ENCODE peak calls at places on chromosome 22, in nine cellular contexts. One of them, this sample, is unnamed. For H3K4me1, the result is how much of the 10 kb centered on the place peaks cover.

GRCh38 chr22:19971276-19972124 is 29.9 kb upstream of the TXNRD2 start:
- DNase-seq in CD4-positive, alpha-beta memory T cell: no peak
- DNase-seq in left lung: peak
- DNase-seq in colonic mucosa: no peak
- DNase-seq in pancreas: no peak
- DNase-seq in left ventricle myocardium inferior: no peak
- DNase-seq in neural progenitor cell: no peak
- DNase-seq in mammary epithelial cell: no peak
- DNase-seq in IMR-90: no peak
- DNase-seq in this sample: no peak

GRCh38 chr22:48237466-48237865 is 1475.0 kb downstream of the TBC1D22A start:
- DNase-seq in CD4-positive, alpha-beta memory T cell: no peak
- DNase-seq in left lung: no peak
- DNase-seq in colonic mucosa: no peak
- DNase-seq in pancreas: no peak
- DNase-seq in left ventricle myocardium inferior: no peak
- DNase-seq in neural progenitor cell: no peak
- DNase-seq in mammary epithelial cell: no peak
- DNase-seq in IMR-90: no peak
- DNase-seq in this sample: no peak

GRCh38 chr22:49760280-49760629 is 67.4 kb downstream of the BRD1 start:
- DNase-seq in CD4-positive, alpha-beta memory T cell: no peak
- DNase-seq in left lung: no peak
- DNase-seq in colonic mucosa: peak
- DNase-seq in pancreas: no peak
- DNase-seq in left ventricle myocardium inferior: peak
- DNase-seq in neural progenitor cell: no peak
- DNase-seq in mammary epithelial cell: peak
- DNase-seq in IMR-90: no peak
- DNase-seq in this sample: peak

GRCh38 chr22:20930004-20930403 is 12.8 kb downstream of the CRKL start:
- DNase-seq in CD4-positive, alpha-beta memory T cell: no peak
- DNase-seq in left lung: no peak
- DNase-seq in colonic mucosa: no peak
- DNase-seq in pancreas: no peak
- DNase-seq in left ventricle myocardium inferior: no peak
- DNase-seq in neural progenitor cell: no peak
- DNase-seq in mammary epithelial cell: no peak
- DNase-seq in IMR-90: no peak
- DNase-seq in this sample: no peak

GRCh38 chr22:43007519-43008102 is 7.3 kb downstream of the PACSIN2 start:
- DNase-seq in CD4-positive, alpha-beta memory T cell: no peak
- DNase-seq in left lung: no peak
- DNase-seq in colonic mucosa: peak
- DNase-seq in pancreas: peak
- DNase-seq in left ventricle myocardium inferior: no peak
- DNase-seq in neural progenitor cell: no peak
- DNase-seq in mammary epithelial cell: no peak
- DNase-seq in IMR-90: peak
- DNase-seq in this sample: no peak

GRCh38 chr22:40612291-40612740 is 24.2 kb downstream of the MRTFA start:
- DNase-seq in CD4-positive, alpha-beta memory T cell: no peak
- DNase-seq in left lung: no peak
- DNase-seq in colonic mucosa: no peak
- DNase-seq in pancreas: no peak
- DNase-seq in left ventricle myocardium inferior: no peak
- DNase-seq in neural progenitor cell: no peak
- DNase-seq in mammary epithelial cell: peak
- DNase-seq in IMR-90: no peak
- DNase-seq in this sample: no peak

GRCh38 chr22:19879248-19879575 is 24.5 kb upstream of the GNB1L start:
- DNase-seq in CD4-positive, alpha-beta memory T cell: no peak
- DNase-seq in left lung: peak
- DNase-seq in colonic mucosa: no peak
- DNase-seq in pancreas: peak
- DNase-seq in left ventricle myocardium inferior: peak
- DNase-seq in neural progenitor cell: no peak
- DNase-seq in mammary epithelial cell: no peak
- DNase-seq in IMR-90: no peak
- DNase-seq in this sample: peak

GRCh38 chr22:49709464-49709863 is 118.2 kb downstream of the BRD1 start:
- DNase-seq in CD4-positive, alpha-beta memory T cell: no peak
- DNase-seq in left lung: no peak
- DNase-seq in colonic mucosa: no peak
- DNase-seq in pancreas: no peak
- DNase-seq in left ventricle myocardium inferior: no peak
- DNase-seq in neural progenitor cell: no peak
- DNase-seq in mammary epithelial cell: no peak
- DNase-seq in IMR-90: no peak
- DNase-seq in this sample: no peak

GRCh38 chr22:29204617-29205183 is 996 bp upstream of the EMID1 start:
- DNase-seq in CD4-positive, alpha-beta memory T cell: no peak
- DNase-seq in left lung: no peak
- DNase-seq in colonic mucosa: no peak
- DNase-seq in pancreas: no peak
- DNase-seq in left ventricle myocardium inferior: no peak
- DNase-seq in neural progenitor cell: no peak
- DNase-seq in mammary epithelial cell: no peak
- DNase-seq in IMR-90: no peak
- DNase-seq in this sample: no peak

GRCh38 chr22:21042978-21043855 is 2.5 kb upstream of the LRRC74B start:
- DNase-seq in CD4-positive, alpha-beta memory T cell: no peak
- DNase-seq in left lung: peak
- DNase-seq in colonic mucosa: peak
- DNase-seq in pancreas: no peak
- DNase-seq in left ventricle myocardium inferior: no peak
- DNase-seq in neural progenitor cell: no peak
- DNase-seq in mammary epithelial cell: no peak
- DNase-seq in IMR-90: no peak
- DNase-seq in this sample: peak

GRCh38 chr22:19275919-19276600 is 15.5 kb downstream of the CLTCL1 start:
- DNase-seq in CD4-positive, alpha-beta memory T cell: no peak
- DNase-seq in left lung: no peak
- DNase-seq in colonic mucosa: no peak
- DNase-seq in pancreas: no peak
- DNase-seq in left ventricle myocardium inferior: no peak
- DNase-seq in neural progenitor cell: no peak
- DNase-seq in mammary epithelial cell: no peak
- DNase-seq in IMR-90: no peak
- DNase-seq in this sample: no peak

GRCh38 chr22:45999379-45999971 is 22.5 kb upstream of the WNT7B start:
- DNase-seq in CD4-positive, alpha-beta memory T cell: no peak
- DNase-seq in left lung: peak
- DNase-seq in colonic mucosa: no peak
- DNase-seq in pancreas: no peak
- DNase-seq in left ventricle myocardium inferior: peak
- DNase-seq in neural progenitor cell: no peak
- DNase-seq in mammary epithelial cell: no peak
- DNase-seq in IMR-90: no peak
- DNase-seq in this sample: peak

GRCh38 chr22:50010676-50011446 is 1.7 kb downstream of the IL17REL start:
- DNase-seq in CD4-positive, alpha-beta memory T cell: peak
- DNase-seq in left lung: peak
- DNase-seq in colonic mucosa: no peak
- DNase-seq in pancreas: no peak
- DNase-seq in left ventricle myocardium inferior: no peak
- DNase-seq in neural progenitor cell: no peak
- DNase-seq in mammary epithelial cell: no peak
- DNase-seq in IMR-90: no peak
- DNase-seq in this sample: no peak

GRCh38 chr22:29037340-29037932 is 24.2 kb downstream of the C22orf31 start:
- DNase-seq in CD4-positive, alpha-beta memory T cell: no peak
- DNase-seq in left lung: no peak
- DNase-seq in colonic mucosa: no peak
- DNase-seq in pancreas: no peak
- DNase-seq in left ventricle myocardium inferior: no peak
- DNase-seq in neural progenitor cell: no peak
- DNase-seq in mammary epithelial cell: no peak
- DNase-seq in IMR-90: no peak
- DNase-seq in this sample: no peak

GRCh38 chr22:45445031-45445710 is 31.7 kb downstream of the RIBC2 start:
- DNase-seq in CD4-positive, alpha-beta memory T cell: no peak
- DNase-seq in left lung: no peak
- DNase-seq in colonic mucosa: no peak
- DNase-seq in pancreas: no peak
- DNase-seq in left ventricle myocardium inferior: no peak
- DNase-seq in neural progenitor cell: no peak
- DNase-seq in mammary epithelial cell: no peak
- DNase-seq in IMR-90: no peak
- DNase-seq in this sample: no peak

GRCh38 chr22:45376009-45376408 is 37.4 kb downstream of the SMC1B start:
- DNase-seq in CD4-positive, alpha-beta memory T cell: no peak
- DNase-seq in left lung: no peak
- DNase-seq in colonic mucosa: no peak
- DNase-seq in pancreas: no peak
- DNase-seq in left ventricle myocardium inferior: no peak
- DNase-seq in neural progenitor cell: no peak
- DNase-seq in mammary epithelial cell: no peak
- DNase-seq in IMR-90: no peak
- DNase-seq in this sample: no peak

GRCh38 chr22:45602824-45603301 is 68.8 kb upstream of the ATXN10 start:
- DNase-seq in CD4-positive, alpha-beta memory T cell: no peak
- DNase-seq in left lung: no peak
- DNase-seq in colonic mucosa: no peak
- DNase-seq in pancreas: no peak
- DNase-seq in left ventricle myocardium inferior: no peak
- DNase-seq in neural progenitor cell: peak
- DNase-seq in mammary epithelial cell: no peak
- DNase-seq in IMR-90: no peak
- DNase-seq in this sample: no peak

GRCh38 chr22:48902001-48902869 is 925.4 kb downstream of the BRD1 start:
- DNase-seq in CD4-positive, alpha-beta memory T cell: no peak
- DNase-seq in left lung: no peak
- DNase-seq in colonic mucosa: no peak
- DNase-seq in pancreas: no peak
- DNase-seq in left ventricle myocardium inferior: no peak
- DNase-seq in neural progenitor cell: no peak
- DNase-seq in mammary epithelial cell: no peak
- DNase-seq in IMR-90: no peak
- DNase-seq in this sample: no peak

GRCh38 chr22:30289126-30289979 is at the start of gene CASTOR1:
- DNase-seq in CD4-positive, alpha-beta memory T cell: peak
- DNase-seq in left lung: peak
- DNase-seq in colonic mucosa: peak
- DNase-seq in pancreas: peak
- DNase-seq in left ventricle myocardium inferior: peak
- DNase-seq in neural progenitor cell: peak
- DNase-seq in mammary epithelial cell: peak
- DNase-seq in IMR-90: peak
- DNase-seq in this sample: peak
- H3K4me3 ChIP-seq in CD4-positive, alpha-beta memory T cell: peak
- H3K4me3 ChIP-seq in left lung: peak
- H3K4me3 ChIP-seq in colonic mucosa: peak
- H3K4me3 ChIP-seq in pancreas: peak
- H3K4me3 ChIP-seq in left ventricle myocardium inferior: peak
- H3K4me3 ChIP-seq in neural progenitor cell: peak
- H3K4me3 ChIP-seq in mammary epithelial cell: peak
- H3K4me3 ChIP-seq in IMR-90: peak
- H3K4me3 ChIP-seq in this sample: peak

GRCh38 chr22:23244690-23245044 is 64.4 kb downstream of the BCR start:
- DNase-seq in CD4-positive, alpha-beta memory T cell: no peak
- DNase-seq in left lung: peak
- DNase-seq in colonic mucosa: no peak
- DNase-seq in pancreas: no peak
- DNase-seq in left ventricle myocardium inferior: no peak
- DNase-seq in neural progenitor cell: no peak
- DNase-seq in mammary epithelial cell: no peak
- DNase-seq in IMR-90: no peak
- DNase-seq in this sample: no peak
- H3K4me1 ChIP-seq in CD4-positive, alpha-beta memory T cell: half or more
- H3K4me1 ChIP-seq in left lung: under half
- H3K4me1 ChIP-seq in colonic mucosa: under half
- H3K4me1 ChIP-seq in pancreas: under half
- H3K4me1 ChIP-seq in left ventricle myocardium inferior: under half
- H3K4me1 ChIP-seq in neural progenitor cell: half or more
- H3K4me1 ChIP-seq in mammary epithelial cell: under half
- H3K4me1 ChIP-seq in IMR-90: under half
- H3K4me1 ChIP-seq in this sample: under half

GRCh38 chr22:36355362-36355761 is 32.4 kb downstream of the MYH9 start:
- DNase-seq in CD4-positive, alpha-beta memory T cell: no peak
- DNase-seq in left lung: no peak
- DNase-seq in colonic mucosa: no peak
- DNase-seq in pancreas: no peak
- DNase-seq in left ventricle myocardium inferior: no peak
- DNase-seq in neural progenitor cell: no peak
- DNase-seq in mammary epithelial cell: no peak
- DNase-seq in IMR-90: peak
- DNase-seq in this sample: no peak

GRCh38 chr22:36358533-36359171 is 29.1 kb downstream of the MYH9 start:
- DNase-seq in CD4-positive, alpha-beta memory T cell: no peak
- DNase-seq in left lung: no peak
- DNase-seq in colonic mucosa: no peak
- DNase-seq in pancreas: no peak
- DNase-seq in left ventricle myocardium inferior: no peak
- DNase-seq in neural progenitor cell: no peak
- DNase-seq in mammary epithelial cell: no peak
- DNase-seq in IMR-90: no peak
- DNase-seq in this sample: peak

GRCh38 chr22:36356708-36357694 is 30.8 kb downstream of the MYH9 start:
- DNase-seq in CD4-positive, alpha-beta memory T cell: no peak
- DNase-seq in left lung: no peak
- DNase-seq in colonic mucosa: no peak
- DNase-seq in pancreas: no peak
- DNase-seq in left ventricle myocardium inferior: no peak
- DNase-seq in neural progenitor cell: no peak
- DNase-seq in mammary epithelial cell: no peak
- DNase-seq in IMR-90: peak
- DNase-seq in this sample: no peak

GRCh38 chr22:36352775-36353507 is 34.8 kb downstream of the MYH9 start:
- DNase-seq in CD4-positive, alpha-beta memory T cell: peak
- DNase-seq in left lung: peak
- DNase-seq in colonic mucosa: no peak
- DNase-seq in pancreas: peak
- DNase-seq in left ventricle myocardium inferior: peak
- DNase-seq in neural progenitor cell: peak
- DNase-seq in mammary epithelial cell: peak
- DNase-seq in IMR-90: peak
- DNase-seq in this sample: peak

GRCh38 chr22:36355894-36356293 is 31.9 kb downstream of the MYH9 start:
- DNase-seq in CD4-positive, alpha-beta memory T cell: no peak
- DNase-seq in left lung: no peak
- DNase-seq in colonic mucosa: no peak
- DNase-seq in pancreas: no peak
- DNase-seq in left ventricle myocardium inferior: no peak
- DNase-seq in neural progenitor cell: no peak
- DNase-seq in mammary epithelial cell: no peak
- DNase-seq in IMR-90: no peak
- DNase-seq in this sample: no peak
- H3K4me3 ChIP-seq in CD4-positive, alpha-beta memory T cell: peak
- H3K4me3 ChIP-seq in left lung: no peak
- H3K4me3 ChIP-seq in colonic mucosa: no peak
- H3K4me3 ChIP-seq in pancreas: no peak
- H3K4me3 ChIP-seq in left ventricle myocardium inferior: peak
- H3K4me3 ChIP-seq in neural progenitor cell: no peak
- H3K4me3 ChIP-seq in mammary epithelial cell: no peak
- H3K4me3 ChIP-seq in IMR-90: no peak
- H3K4me3 ChIP-seq in this sample: no peak

DNA sequence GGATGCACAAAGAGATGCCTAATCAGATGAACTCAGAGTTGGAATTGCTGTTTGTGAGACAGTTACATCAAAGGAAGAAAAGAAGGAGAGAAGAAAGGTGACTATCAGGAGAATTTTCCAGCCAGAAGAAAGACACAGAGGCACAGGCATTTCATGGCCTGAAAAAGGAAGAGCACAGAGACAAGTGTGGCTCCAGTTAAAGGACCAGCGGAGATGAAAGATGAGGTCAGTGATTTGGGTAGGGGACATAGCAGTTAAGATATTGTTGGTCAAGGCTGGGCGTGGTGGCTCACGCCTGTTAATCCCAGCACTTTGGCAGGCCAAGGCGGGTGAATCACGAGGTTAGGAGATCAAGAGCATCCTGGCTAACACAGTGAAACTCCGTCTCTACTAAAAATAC is 3.4 kb upstream of the ZNF280A start:
- DNase-seq in CD4-positive, alpha-beta memory T cell: no peak
- DNase-seq in left lung: no peak
- DNase-seq in colonic mucosa: no peak
- DNase-seq in pancreas: no peak
- DNase-seq in left ventricle myocardium inferior: no peak
- DNase-seq in neural progenitor cell: no peak
- DNase-seq in mammary epithelial cell: no peak
- DNase-seq in IMR-90: no peak
- DNase-seq in this sample: no peak
- H3K4me1 ChIP-seq in CD4-positive, alpha-beta memory T cell: under half
- H3K4me1 ChIP-seq in left lung: under half
- H3K4me1 ChIP-seq in colonic mucosa: under half
- H3K4me1 ChIP-seq in pancreas: under half
- H3K4me1 ChIP-seq in left ventricle myocardium inferior: under half
- H3K4me1 ChIP-seq in neural progenitor cell: under half
- H3K4me1 ChIP-seq in mammary epithelial cell: under half
- H3K4me1 ChIP-seq in IMR-90: under half
- H3K4me1 ChIP-seq in this sample: under half

This sample was measured in aorta.